ENCODE peak calls at places on chromosomes 7 and 10, in six cellular contexts. W is GM03348; U is BJ; H is NCI-H774; Y is Caki2; F is activated CD4-positive, CD25-positive, alpha-beta regulatory T cell treated with anti-CD3 and anti-CD28 coated beads, Interleukin-2, amount 50 U/mL, for 72 hours. Z is an unnamed sample.

GRCh38 chr7:141003172-141004080 is 11.3 kb downstream of the MRPS33 start:
- DNase-seq in H (no peak), U (no peak), Y (no peak), W (no peak), F (no peak), Z (no peak)

GRCh38 chr7:2399848-2400587 is 3.4 kb upstream of the CHST12 start:
- DNase-seq in F (no peak), U (peak; percentile 81), Y (peak; percentile 95), W (peak; percentile 90), H (no peak), Z (no peak)

GRCh38 chr10:102117391-102118159 is 2.6 kb downstream of the LDB1 start:
- DNase-seq in W (peak; percentile 76), U (no peak), Y (peak; percentile 90), H (peak; percentile 16), F (peak; percentile 49), Z (no peak)

GRCh38 chr10:33901166-33901565 is 566.7 kb upstream of the NRP1 start:
- DNase-seq in F (no peak), Y (no peak), U (peak; percentile 37), W (peak; percentile 51), H (no peak), Z (no peak)

GRCh38 chr7:149060161-149060560 is 30.4 kb downstream of the ZNF786 start:
- DNase-seq in U (no peak), H (no peak), F (no peak), W (no peak), Y (no peak), Z (no peak)

GRCh38 chr10:4077804-4078203 is 292.8 kb upstream of the KLF6 start:
- DNase-seq in W (no peak), Y (no peak), U (no peak), F (no peak), H (no peak), Z (no peak)

GRCh38 chr7:135743907-135744789 is 4.5 kb downstream of the FAM180A start:
- DNase-seq in U (no peak), H (no peak), F (no peak), Y (no peak), W (peak; percentile 41), Z (no peak)

GRCh38 chr7:110090113-110090820 is 1000.7 kb upstream of the LRRN3 start:
- DNase-seq in F (no peak), W (peak; percentile 18), Y (peak; percentile 19), U (no peak), H (no peak), Z (no peak)

GRCh38 chr10:6753644-6754043 is 173.6 kb upstream of the PRKCQ start:
- DNase-seq in F (no peak), Y (no peak), W (no peak), H (no peak), U (no peak), Z (no peak)

GRCh38 chr10:123203393-123204126 is 49.4 kb downstream of the BUB3 start:
- DNase-seq in Y (peak; percentile 21), F (no peak), W (no peak), H (peak; percentile 54), U (no peak), Z (no peak)

Z was measured in CD14-positive monocyte.